ENCODE peak calls at places on chromosome 4, in eight cellular contexts. S, Q, A, R, Y, O, V and I are unnamed samples.

GRCh38 chr4:2792711-2793577 is at the start of gene SH3BP2:
- DNase-seq in O (peak), S (no peak), Y (no peak), R (no peak), Q (peak), A (peak), V (peak), I (peak)

GRCh38 chr4:1234811-1235292 is 14.1 kb downstream of the CTBP1 start:
- DNase-seq in Q (peak), O (no peak), S (no peak), V (no peak), Y (no peak), R (no peak), A (no peak), I (no peak)

GRCh38 chr4:82797591-82798081 is 960 bp downstream of the SCD5 start:
- DNase-seq in Q (peak), V (peak), A (peak), O (peak), R (no peak), Y (no peak), S (no peak), I (no peak)

GRCh38 chr4:55980725-55981124 is 32.0 kb downstream of the CEP135 start:
- DNase-seq in A (no peak), Q (no peak), Y (no peak), S (no peak), V (no peak), O (no peak), R (no peak), I (no peak)

GRCh38 chr4:169665039-169665732 is 44.8 kb downstream of the CLCN3 start:
- DNase-seq in A (no peak), V (no peak), Y (no peak), R (no peak), S (no peak), Q (no peak), O (no peak), I (no peak)

GRCh38 chr4:3207531-3208037 is 41.4 kb upstream of the MSANTD1 start:
- DNase-seq in O (no peak), S (no peak), Y (no peak), V (no peak), Q (no peak), R (no peak), A (no peak), I (no peak)

GRCh38 chr4:157052429-157053040 is 23.4 kb upstream of the GLRB start:
- DNase-seq in S (no peak), Q (no peak), A (no peak), V (no peak), O (no peak), R (no peak), Y (no peak), I (no peak)

GRCh38 chr4:10112658-10113284 is 3.8 kb downstream of the WDR1 start:
- DNase-seq in R (no peak), V (no peak), Q (no peak), S (no peak), A (no peak), Y (no peak), O (no peak), I (no peak)

GRCh38 chr4:175998782-175999181 is 66.9 kb upstream of the WDR17 start:
- DNase-seq in Q (no peak), V (no peak), R (no peak), A (peak), S (no peak), Y (no peak), O (no peak), I (no peak)

GRCh38 chr4:22515145-22515887 is 550 bp downstream of the ADGRA3 start:
- DNase-seq in R (no peak), O (no peak), V (peak), Q (peak), S (peak), A (peak), Y (no peak), I (no peak)

GRCh38 chr4:39331191-39331590 is 35.0 kb downstream of the RFC1 start:
- DNase-seq in Q (no peak), V (no peak), R (no peak), A (no peak), Y (no peak), O (no peak), S (no peak), I (no peak)

GRCh38 chr4:8591626-8592365 is 769 bp upstream of the CPZ start:
- DNase-seq in A (no peak), Y (no peak), Q (no peak), V (no peak), R (no peak), O (no peak), S (no peak), I (no peak)

GRCh38 chr4:91325495-91325894 is 978.3 kb upstream of the GRID2 start:
- DNase-seq in A (no peak), Y (no peak), S (no peak), V (no peak), Q (no peak), O (no peak), R (no peak), I (no peak)

GRCh38 chr4:169070071-169070894 is 60.2 kb upstream of the CBR4 start:
- DNase-seq in V (no peak), O (no peak), S (no peak), A (peak), Y (no peak), R (no peak), Q (no peak), I (no peak)

GRCh38 chr4:76758290-76758882 is 139.6 kb downstream of the SOWAHB start:
- DNase-seq in Q (no peak), A (peak), S (peak), O (no peak), V (no peak), R (no peak), Y (no peak), I (no peak)

GRCh38 chr4:80732010-80732409 is 298.5 kb upstream of the BMP3 start:
- DNase-seq in S (no peak), R (no peak), O (no peak), V (no peak), A (no peak), Q (no peak), Y (no peak), I (no peak)

GRCh38 chr4:13476915-13477314 is 7.2 kb downstream of the RAB28 start:
- DNase-seq in V (no peak), Q (no peak), S (no peak), Y (no peak), R (no peak), O (no peak), A (no peak), I (no peak)

GRCh38 chr4:82791179-82791578 is 7.4 kb downstream of the SCD5 start:
- DNase-seq in Y (no peak), Q (no peak), A (no peak), O (no peak), R (no peak), V (no peak), S (no peak), I (no peak)

GRCh38 chr4:27819261-27819660 is 958.6 kb downstream of the STIM2 start:
- DNase-seq in Y (no peak), Q (no peak), S (no peak), O (no peak), V (no peak), A (no peak), R (no peak), I (no peak)

GRCh38 chr4:187276786-187277408 is 553.2 kb upstream of the FAT1 start:
- DNase-seq in Y (no peak), Q (no peak), R (no peak), O (no peak), S (no peak), A (no peak), V (no peak), I (no peak)

GRCh38 chr4:164572877-164573279 is 181.1 kb upstream of the SMIM31 start:
- DNase-seq in Y (no peak), S (no peak), A (no peak), R (no peak), Q (no peak), O (no peak), V (no peak), I (no peak)

GRCh38 chr4:1201851-1202525 is 29.6 kb upstream of the SPON2 start:
- DNase-seq in Y (peak), V (peak), O (peak), A (no peak), R (peak), S (no peak), Q (peak), I (peak)

GRCh38 chr4:6779667-6780565 is 2.6 kb upstream of the KIAA0232 start:
- DNase-seq in V (no peak), S (peak), A (no peak), O (no peak), R (no peak), Q (peak), Y (no peak), I (no peak)

GRCh38 chr4:89279385-89279784 is 28.2 kb downstream of the GPRIN3 start:
- DNase-seq in Y (no peak), R (no peak), O (no peak), V (no peak), Q (no peak), A (no peak), S (no peak), I (no peak)

GRCh38 chr4:26020083-26020668 is 106.2 kb downstream of the SMIM20 start:
- DNase-seq in S (no peak), Q (no peak), Y (no peak), R (no peak), V (no peak), O (no peak), A (no peak), I (no peak)

GRCh38 chr4:89134775-89135319 is 23.5 kb downstream of the TIGD2 start:
- DNase-seq in R (no peak), Q (no peak), V (no peak), Y (no peak), A (peak), O (no peak), S (no peak), I (no peak)

GRCh38 chr4:89906316-89906715 is 11.7 kb downstream of the MMRN1 start:
- DNase-seq in V (no peak), Q (no peak), A (no peak), R (no peak), O (no peak), S (no peak), Y (no peak), I (no peak)

GRCh38 chr4:167219090-167219489 is 15.2 kb downstream of the SPOCK3 start:
- DNase-seq in A (no peak), Q (no peak), Y (no peak), S (no peak), R (no peak), O (no peak), V (no peak), I (no peak)

GRCh38 chr4:102299708-102300107 is 45.6 kb downstream of the SLC39A8 start:
- DNase-seq in Q (peak), O (peak), Y (no peak), R (no peak), V (peak), A (peak), S (no peak), I (no peak)

GRCh38 chr4:7581477-7581876 is 146.7 kb upstream of the PSAPL1 start:
- DNase-seq in A (peak), O (no peak), V (peak), Q (no peak), S (no peak), R (no peak), Y (no peak), I (no peak)

GRCh38 chr4:14130551-14130950 is 503.0 kb upstream of the BOD1L1 start:
- DNase-seq in A (no peak), S (no peak), R (no peak), Q (no peak), V (no peak), Y (no peak), O (no peak), I (no peak)

GRCh38 chr4:73859614-73860088 is 6.6 kb downstream of the PF4V1 start:
- DNase-seq in A (no peak), R (no peak), Q (no peak), S (no peak), O (no peak), Y (no peak), V (no peak), I (no peak)

GRCh38 chr4:146255463-146255862 is 41.1 kb downstream of the REELD1 start:
- DNase-seq in V (no peak), O (no peak), Y (no peak), R (no peak), A (no peak), Q (no peak), S (no peak), I (no peak)